ENCODE peak calls at places on chromosomes 5 and 9, in five cellular contexts. One of them, this sample, is unnamed.
A peak's percentile ranks its signal among the peaks of the same experiment; 100 is the strongest.

GRCh38 chr5:102223542-102224444 is 72.3 kb downstream of the SLCO4C1 start:
- DNase-seq in heart left ventricle: no peak
- DNase-seq in AG04450: no peak
- DNase-seq in IMR-90: peak; percentile 2
- DNase-seq in lower lobe of right lung: no peak
- DNase-seq in this sample: no peak

GRCh38 chr9:87343816-87344438 is 153.7 kb upstream of the DAPK1 start:
- DNase-seq in IMR-90: no peak
- DNase-seq in AG04450: no peak
- DNase-seq in heart left ventricle: no peak
- DNase-seq in lower lobe of right lung: no peak
- DNase-seq in this sample: no peak

GRCh38 chr5:142861011-142861410 is 90.8 kb downstream of the ARHGAP26 start:
- DNase-seq in heart left ventricle: no peak
- DNase-seq in IMR-90: no peak
- DNase-seq in AG04450: no peak
- DNase-seq in lower lobe of right lung: no peak
- DNase-seq in this sample: no peak

GRCh38 chr9:130699047-130699446 is 5.5 kb downstream of the EXOSC2 start:
- DNase-seq in heart left ventricle: no peak
- DNase-seq in AG04450: no peak
- DNase-seq in IMR-90: no peak
- DNase-seq in lower lobe of right lung: no peak
- DNase-seq in this sample: no peak

GRCh38 chr9:80951675-80952074 is 737.7 kb downstream of the TLE1 start:
- DNase-seq in lower lobe of right lung: no peak
- DNase-seq in IMR-90: peak; percentile 38
- DNase-seq in AG04450: no peak
- DNase-seq in heart left ventricle: no peak
- DNase-seq in this sample: no peak

GRCh38 chr5:14397717-14398116 is 183.9 kb upstream of the OTULINL start:
- DNase-seq in IMR-90: peak; percentile 82
- DNase-seq in heart left ventricle: no peak
- DNase-seq in lower lobe of right lung: no peak
- DNase-seq in AG04450: peak; percentile 53
- DNase-seq in this sample: no peak

GRCh38 chr9:135074354-135075233 is 12.9 kb upstream of the OLFM1 start:
- DNase-seq in IMR-90: no peak
- DNase-seq in AG04450: no peak
- DNase-seq in lower lobe of right lung: no peak
- DNase-seq in heart left ventricle: no peak
- DNase-seq in this sample: no peak

GRCh38 chr5:132475531-132475930 is 15.0 kb downstream of the IRF1 start:
- DNase-seq in heart left ventricle: no peak
- DNase-seq in lower lobe of right lung: no peak
- DNase-seq in AG04450: no peak
- DNase-seq in IMR-90: no peak
- DNase-seq in this sample: no peak

GRCh38 chr5:80516826-80517225 is 28.9 kb downstream of the FAM151B start:
- DNase-seq in AG04450: peak; percentile 46
- DNase-seq in lower lobe of right lung: no peak
- DNase-seq in IMR-90: peak; percentile 94
- DNase-seq in heart left ventricle: no peak
- DNase-seq in this sample: no peak

GRCh38 chr9:121331992-121332685 is 37.9 kb downstream of the STOM start:
- DNase-seq in lower lobe of right lung: no peak
- DNase-seq in heart left ventricle: no peak
- DNase-seq in AG04450: no peak
- DNase-seq in IMR-90: peak; percentile 63
- DNase-seq in this sample: no peak

GRCh38 chr9:112711050-112711689 is 6.7 kb downstream of the INIP start:
- DNase-seq in IMR-90: peak; percentile 64
- DNase-seq in heart left ventricle: no peak
- DNase-seq in AG04450: no peak
- DNase-seq in lower lobe of right lung: no peak
- DNase-seq in this sample: no peak

GRCh38 chr9:98117984-98118639 is 910 bp downstream of the TRIM14 start:
- DNase-seq in AG04450: no peak
- DNase-seq in IMR-90: peak; percentile 28
- DNase-seq in heart left ventricle: no peak
- DNase-seq in lower lobe of right lung: no peak
- DNase-seq in this sample: peak; percentile 80

GRCh38 chr9:88052446-88052845 is 78.1 kb upstream of the CDK20 start:
- DNase-seq in lower lobe of right lung: no peak
- DNase-seq in IMR-90: no peak
- DNase-seq in AG04450: no peak
- DNase-seq in heart left ventricle: no peak
- DNase-seq in this sample: peak; percentile 30

GRCh38 chr5:179805529-179806249 is 977 bp downstream of the MGAT4B start:
- DNase-seq in AG04450: no peak
- DNase-seq in heart left ventricle: peak; percentile 60
- DNase-seq in IMR-90: no peak
- DNase-seq in lower lobe of right lung: peak; percentile 72
- DNase-seq in this sample: no peak

GRCh38 chr5:154467655-154468354 is 10.2 kb downstream of the HAND1 start:
- DNase-seq in AG04450: no peak
- DNase-seq in heart left ventricle: peak; percentile 74
- DNase-seq in IMR-90: peak; percentile 53
- DNase-seq in lower lobe of right lung: peak; percentile 84
- DNase-seq in this sample: peak; percentile 82

GRCh38 chr9:122307036-122307435 is 42.4 kb downstream of the MRRF start:
- DNase-seq in IMR-90: no peak
- DNase-seq in lower lobe of right lung: no peak
- DNase-seq in AG04450: no peak
- DNase-seq in heart left ventricle: no peak
- DNase-seq in this sample: no peak

GRCh38 chr9:34047864-34048729 is 590 bp downstream of the UBAP2 start:
- DNase-seq in heart left ventricle: peak; percentile 42
- DNase-seq in IMR-90: no peak
- DNase-seq in lower lobe of right lung: peak; percentile 58
- DNase-seq in AG04450: no peak
- DNase-seq in this sample: peak; percentile 55

GRCh38 chr5:126422994-126423788 is at the start of gene GRAMD2B:
- DNase-seq in lower lobe of right lung: peak; percentile 89
- DNase-seq in IMR-90: peak; percentile 88
- DNase-seq in AG04450: peak; percentile 47
- DNase-seq in heart left ventricle: peak; percentile 88
- DNase-seq in this sample: no peak

GRCh38 chr9:101027733-101028345 is 688 bp upstream of the PLPPR1 start:
- DNase-seq in AG04450: no peak
- DNase-seq in heart left ventricle: no peak
- DNase-seq in lower lobe of right lung: no peak
- DNase-seq in IMR-90: no peak
- DNase-seq in this sample: no peak

GRCh38 chr9:130765135-130766030 is 69.7 kb upstream of the ABL1 start:
- DNase-seq in AG04450: no peak
- DNase-seq in heart left ventricle: no peak
- DNase-seq in IMR-90: peak; percentile 64
- DNase-seq in lower lobe of right lung: no peak
- DNase-seq in this sample: no peak

GRCh38 chr5:118253401-118254061 is 734.8 kb downstream of the DTWD2 start:
- DNase-seq in heart left ventricle: no peak
- DNase-seq in IMR-90: no peak
- DNase-seq in AG04450: no peak
- DNase-seq in lower lobe of right lung: no peak
- DNase-seq in this sample: no peak

GRCh38 chr5:169895876-169896275 is 84.4 kb downstream of the INSYN2B start:
- DNase-seq in heart left ventricle: no peak
- DNase-seq in lower lobe of right lung: no peak
- DNase-seq in IMR-90: peak; percentile 16
- DNase-seq in AG04450: no peak
- DNase-seq in this sample: no peak

GRCh38 chr5:157196045-157196444 is 15.4 kb downstream of the ITK start:
- DNase-seq in AG04450: no peak
- DNase-seq in heart left ventricle: no peak
- DNase-seq in IMR-90: no peak
- DNase-seq in lower lobe of right lung: no peak
- DNase-seq in this sample: no peak

GRCh38 chr5:77168187-77168883 is 42.1 kb upstream of the PDE8B start:
- DNase-seq in heart left ventricle: peak; percentile 76
- DNase-seq in IMR-90: peak; percentile 57
- DNase-seq in AG04450: no peak
- DNase-seq in lower lobe of right lung: peak; percentile 52
- DNase-seq in this sample: no peak

GRCh38 chr5:53006920-53007890 is 18.1 kb downstream of the ITGA2 start:
- DNase-seq in AG04450: no peak
- DNase-seq in heart left ventricle: no peak
- DNase-seq in lower lobe of right lung: no peak
- DNase-seq in IMR-90: no peak
- DNase-seq in this sample: no peak

GRCh38 chr9:9997585-9997984 is 615.2 kb downstream of the PTPRD start:
- DNase-seq in lower lobe of right lung: no peak
- DNase-seq in IMR-90: no peak
- DNase-seq in AG04450: no peak
- DNase-seq in heart left ventricle: no peak
- DNase-seq in this sample: no peak

GRCh38 chr5:176388003-176388340 is 426 bp downstream of the NOP16 start:
- DNase-seq in AG04450: no peak
- DNase-seq in lower lobe of right lung: no peak
- DNase-seq in heart left ventricle: no peak
- DNase-seq in IMR-90: peak; percentile 9
- DNase-seq in this sample: no peak

GRCh38 chr9:125436613-125437443 is 175.2 kb downstream of the GAPVD1 start:
- DNase-seq in AG04450: no peak
- DNase-seq in IMR-90: no peak
- DNase-seq in lower lobe of right lung: no peak
- DNase-seq in heart left ventricle: no peak
- DNase-seq in this sample: no peak

GRCh38 chr9:127341152-127341551 is 55.8 kb upstream of the SLC2A8 start:
- DNase-seq in lower lobe of right lung: no peak
- DNase-seq in AG04450: no peak
- DNase-seq in heart left ventricle: no peak
- DNase-seq in IMR-90: no peak
- DNase-seq in this sample: no peak

GRCh38 chr9:127340721-127341120 is 56.2 kb upstream of the SLC2A8 start:
- DNase-seq in AG04450: no peak
- DNase-seq in IMR-90: no peak
- DNase-seq in heart left ventricle: peak; percentile 46
- DNase-seq in lower lobe of right lung: no peak
- DNase-seq in this sample: no peak

GRCh38 chr9:127336708-127337352 is 60.1 kb upstream of the SLC2A8 start:
- DNase-seq in heart left ventricle: peak; percentile 84
- DNase-seq in AG04450: peak; percentile 81
- DNase-seq in lower lobe of right lung: no peak
- DNase-seq in IMR-90: peak; percentile 96
- DNase-seq in this sample: no peak

GRCh38 chr9:127333326-127334064 is 63.5 kb upstream of the SLC2A8 start:
- DNase-seq in heart left ventricle: no peak
- DNase-seq in AG04450: no peak
- DNase-seq in lower lobe of right lung: no peak
- DNase-seq in IMR-90: no peak
- DNase-seq in this sample: peak; percentile 80

DNA sequence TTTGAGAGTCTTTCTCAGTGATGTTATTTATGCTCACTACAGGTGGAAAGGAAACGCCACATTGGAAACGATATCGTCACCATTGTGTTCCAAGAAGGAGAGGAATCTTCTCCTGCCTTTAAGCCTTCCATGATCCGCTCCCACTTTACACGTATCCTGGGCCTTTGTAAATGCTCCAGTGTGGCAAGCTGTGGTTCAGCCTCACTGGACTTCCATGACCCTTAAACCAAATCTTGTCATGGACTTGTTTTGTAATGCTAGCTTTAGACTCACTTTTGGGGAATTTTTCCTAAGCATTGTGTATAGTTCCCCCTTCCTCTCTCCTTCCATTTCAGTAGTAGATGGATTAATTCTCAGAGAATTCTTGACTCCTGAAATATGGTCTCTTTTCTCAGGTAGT is 60.9 kb upstream of the SLC2A8 start:
- DNase-seq in IMR-90: peak; percentile 68
- DNase-seq in lower lobe of right lung: no peak
- DNase-seq in heart left ventricle: no peak
- DNase-seq in AG04450: no peak
- DNase-seq in this sample: no peak
- H3K27ac ChIP-seq in IMR-90: peak overlapping the region; percentile 52
- H3K27ac ChIP-seq in lower lobe of right lung: peak overlapping the region; percentile 63
- H3K27ac ChIP-seq in heart left ventricle: peak overlapping the region; percentile 78
- H3K27ac ChIP-seq in AG04450: peak overlapping the region; percentile 42
- H3K27ac ChIP-seq in this sample: no peak overlapping the region

DNA sequence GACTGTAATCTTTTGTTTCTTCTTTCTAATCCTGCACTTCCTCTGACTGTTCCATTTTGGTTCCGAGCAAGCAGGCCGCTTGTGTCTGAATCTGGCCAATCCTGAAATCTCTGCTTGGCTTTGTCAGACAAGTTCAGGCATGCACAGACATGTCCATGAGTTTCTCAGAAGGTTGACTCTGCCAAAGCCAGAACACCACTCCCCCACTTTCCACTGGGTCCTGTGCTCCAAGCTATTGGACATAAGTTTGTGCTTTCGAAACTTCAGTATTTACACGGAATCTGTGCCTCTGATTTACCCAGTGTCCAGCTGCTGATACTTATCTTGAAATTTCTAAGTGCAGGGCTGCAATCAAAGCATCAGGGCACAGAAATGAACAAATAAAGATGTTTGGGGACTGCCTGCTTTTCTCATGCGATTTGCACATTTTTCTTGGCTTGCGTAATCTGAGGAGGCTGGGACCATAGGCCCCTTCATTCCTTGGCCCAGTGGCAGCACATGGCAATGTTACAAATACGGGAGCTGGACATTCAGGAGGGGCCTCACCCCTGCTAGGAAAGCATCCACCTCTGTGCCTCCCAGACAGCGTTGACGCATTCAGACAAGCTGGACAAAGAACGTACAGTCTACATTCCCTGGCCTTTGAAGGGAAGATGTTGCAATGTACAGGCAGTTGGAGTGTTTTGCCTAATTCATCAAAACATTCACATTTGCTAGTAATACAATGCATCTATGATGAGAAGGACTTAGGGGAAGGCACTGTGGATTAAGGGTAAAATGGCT is 209.2 kb upstream of the PAPPA start:
- DNase-seq in heart left ventricle: peak; percentile 53
- DNase-seq in lower lobe of right lung: peak; percentile 60
- DNase-seq in IMR-90: peak; percentile 100
- DNase-seq in AG04450: peak; percentile 99
- DNase-seq in this sample: peak; percentile 90
- H3K4me3 ChIP-seq in heart left ventricle: no peak overlapping the region
- H3K4me3 ChIP-seq in lower lobe of right lung: no peak overlapping the region
- H3K4me3 ChIP-seq in IMR-90: no peak overlapping the region
- H3K4me3 ChIP-seq in AG04450: no peak overlapping the region
- H3K4me3 ChIP-seq in this sample: no peak overlapping the region

DNA sequence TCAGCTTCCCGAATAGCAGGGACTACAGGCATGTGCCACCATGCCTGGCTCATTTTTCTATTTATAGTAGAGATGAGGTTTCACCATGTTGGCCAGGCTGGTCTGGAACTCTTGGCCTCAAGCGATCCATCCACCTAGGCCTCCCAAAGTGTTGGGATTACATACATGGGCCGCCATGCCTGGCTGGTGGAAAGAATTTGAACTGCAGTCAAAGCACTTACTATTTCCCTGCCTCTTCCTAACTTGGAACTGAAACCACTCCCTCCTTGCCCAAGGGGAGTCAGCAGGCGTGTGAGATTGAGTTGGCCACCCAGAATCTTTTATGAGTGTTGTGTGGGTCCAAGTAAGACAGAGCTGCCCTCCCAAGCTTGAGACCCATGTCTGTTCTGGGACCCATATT is 86.1 kb upstream of the PTPN3 start:
- DNase-seq in IMR-90: no peak
- DNase-seq in AG04450: no peak
- DNase-seq in lower lobe of right lung: no peak
- DNase-seq in heart left ventricle: no peak
- DNase-seq in this sample: no peak
- TF ChIP-seq CTCF in IMR-90: no peak
- TF ChIP-seq CTCF in AG04450: no peak
- TF ChIP-seq CTCF in lower lobe of right lung: no peak
- TF ChIP-seq CTCF in heart left ventricle: no peak
- TF ChIP-seq CTCF in this sample: peak; percentile 10

GRCh38 chr5:138954257-138955012 is 79.3 kb upstream of the LRRTM2 start:
- DNase-seq in heart left ventricle: no peak
- DNase-seq in IMR-90: no peak
- DNase-seq in lower lobe of right lung: no peak
- DNase-seq in AG04450: no peak
- DNase-seq in this sample: no peak
- H3K27ac ChIP-seq in heart left ventricle: peak overlapping the region; percentile 87
- H3K27ac ChIP-seq in IMR-90: peak overlapping the region; percentile 24
- H3K27ac ChIP-seq in lower lobe of right lung: peak overlapping the region; percentile 68
- H3K27ac ChIP-seq in AG04450: no peak overlapping the region
- H3K27ac ChIP-seq in this sample: peak overlapping the region; percentile 81

This sample was measured in WERI-Rb-1.